ENCODE peak calls at places on chromosomes 7 and 10, in six cellular contexts. P is Peyer's patch; X is left colon; R is CD8-positive, alpha-beta memory T cell; V is RCC 7860; F is GM06990. H is an unnamed sample.
A peak's percentile ranks its signal among the peaks of the same experiment; 100 is the strongest.

GRCh38 chr7:19203686-19204085 is 58.5 kb upstream of the FERD3L start:
- DNase-seq in P (no peak), X (no peak), R (no peak), V (no peak), F (no peak), H (no peak)

GRCh38 chr10:94546616-94547175 is 1.1 kb downstream of the HELLS start:
- DNase-seq in P (no peak), X (no peak), R (no peak), V (no peak), F (no peak), H (no peak)

GRCh38 chr7:148747274-148747673 is 48.6 kb downstream of the CUL1 start:
- DNase-seq in P (no peak), X (no peak), R (no peak), V (no peak), F (no peak), H (no peak)

GRCh38 chr10:77533887-77534278 is 103.7 kb downstream of the KCNMA1 start:
- DNase-seq in P (no peak), X (no peak), R (no peak), V (no peak), F (no peak), H (no peak)

GRCh38 chr7:45088821-45089313 is at the start of gene NACAD:
- DNase-seq in P (no peak), X (peak; percentile 28), R (no peak), V (no peak), F (no peak), H (no peak)

GRCh38 chr10:3658766-3659165 is 126.2 kb downstream of the KLF6 start:
- DNase-seq in P (no peak), X (no peak), R (no peak), V (no peak), F (no peak), H (no peak)

GRCh38 chr10:36141786-36142560 is 499.9 kb upstream of the FZD8 start:
- DNase-seq in P (no peak), X (no peak), R (no peak), V (no peak), F (no peak), H (no peak)

GRCh38 chr10:5665380-5666323 is 743 bp downstream of the ASB13 start:
- DNase-seq in P (peak; percentile 71), X (no peak), R (no peak), V (no peak), F (no peak), H (no peak)

GRCh38 chr10:70561051-70561450 is 41.5 kb downstream of the PRF1 start:
- DNase-seq in P (no peak), X (no peak), R (no peak), V (no peak), F (no peak), H (no peak)

GRCh38 chr10:42969909-42970308 is 107.0 kb upstream of the RET start:
- DNase-seq in P (no peak), X (no peak), R (no peak), V (no peak), F (no peak), H (no peak)

GRCh38 chr10:35355971-35356724 is 19.8 kb downstream of the CCNY start:
- DNase-seq in P (no peak), X (no peak), R (no peak), V (no peak), F (peak; percentile 72), H (no peak)

GRCh38 chr10:52720018-52720417 is 52.6 kb downstream of the MBL2 start:
- DNase-seq in P (no peak), X (no peak), R (no peak), V (no peak), F (no peak), H (no peak)

GRCh38 chr10:133141963-133142350 is 18.1 kb upstream of the KNDC1 start:
- DNase-seq in P (peak; percentile 40), X (peak; percentile 14), R (no peak), V (no peak), F (no peak), H (no peak)

GRCh38 chr10:26334932-26335573 is 103.1 kb upstream of the APBB1IP start:
- DNase-seq in P (peak; percentile 85), X (no peak), R (peak; percentile 68), V (peak; percentile 64), F (peak; percentile 75), H (peak; percentile 43)

GRCh38 chr7:15326044-15326644 is 235.7 kb downstream of the AGMO start:
- DNase-seq in P (no peak), X (no peak), R (no peak), V (peak; percentile 25), F (no peak), H (peak; percentile 25)

GRCh38 chr10:91088300-91089140 is 131.9 kb upstream of the PCGF5 start:
- DNase-seq in P (no peak), X (no peak), R (peak; percentile 29), V (peak; percentile 28), F (peak; percentile 10), H (no peak)

GRCh38 chr10:120217736-120218135 is 239.3 kb upstream of the PLPP4 start:
- DNase-seq in P (no peak), X (no peak), R (no peak), V (no peak), F (no peak), H (no peak)

GRCh38 chr10:3776796-3777571 is 8.0 kb downstream of the KLF6 start:
- DNase-seq in P (peak; percentile 67), X (peak; percentile 84), R (peak; percentile 59), V (peak; percentile 91), F (no peak), H (no peak)

GRCh38 chr7:45176091-45176490 is 18.5 kb downstream of the RAMP3 start:
- DNase-seq in P (no peak), X (no peak), R (no peak), V (no peak), F (no peak), H (no peak)

GRCh38 chr10:130105724-130106123 is 4.9 kb downstream of the C10orf143 start:
- DNase-seq in P (no peak), X (no peak), R (no peak), V (no peak), F (no peak), H (no peak)